ENCODE peak calls at places on chromosomes 6 and 20, in ten cellular contexts. One of them, this sample, is unnamed.

GRCh38 chr6:3281669-3282460 is 23.1 kb downstream of the PSMG4 start:
- DNase-seq in CD4-positive, CD25-positive, alpha-beta regulatory T cell: no peak
- DNase-seq in retina: peak; percentile 47
- DNase-seq in activated CD4-positive, CD25-positive, alpha-beta regulatory T cell treated with anti-CD3 and anti-CD28 coated beads, Interleukin-2, amount 50 U/mL, for 72 hours: no peak
- DNase-seq in activated CD4-positive, alpha-beta T cell treated with anti-CD3 and anti-CD28 coated beads, Interleukin-2, amount 50 U/mL, for 4 hours: no peak
- DNase-seq in transverse colon: peak; percentile 7
- DNase-seq in central memory CD4-positive, alpha-beta T cell: no peak
- DNase-seq in renal cortical epithelial cell: no peak
- DNase-seq in uterus: peak; percentile 12
- DNase-seq in vagina: no peak
- DNase-seq in this sample: no peak

GRCh38 chr20:18742841-18743240 is 70.7 kb upstream of the SCP2D1 start:
- DNase-seq in CD4-positive, CD25-positive, alpha-beta regulatory T cell: no peak
- DNase-seq in retina: no peak
- DNase-seq in activated CD4-positive, CD25-positive, alpha-beta regulatory T cell treated with anti-CD3 and anti-CD28 coated beads, Interleukin-2, amount 50 U/mL, for 72 hours: no peak
- DNase-seq in activated CD4-positive, alpha-beta T cell treated with anti-CD3 and anti-CD28 coated beads, Interleukin-2, amount 50 U/mL, for 4 hours: no peak
- DNase-seq in transverse colon: no peak
- DNase-seq in central memory CD4-positive, alpha-beta T cell: no peak
- DNase-seq in renal cortical epithelial cell: no peak
- DNase-seq in uterus: no peak
- DNase-seq in vagina: no peak
- DNase-seq in this sample: no peak

GRCh38 chr6:31037692-31038091 is 27.4 kb downstream of the MUC22 start:
- DNase-seq in CD4-positive, CD25-positive, alpha-beta regulatory T cell: no peak
- DNase-seq in retina: no peak
- DNase-seq in activated CD4-positive, CD25-positive, alpha-beta regulatory T cell treated with anti-CD3 and anti-CD28 coated beads, Interleukin-2, amount 50 U/mL, for 72 hours: no peak
- DNase-seq in activated CD4-positive, alpha-beta T cell treated with anti-CD3 and anti-CD28 coated beads, Interleukin-2, amount 50 U/mL, for 4 hours: no peak
- DNase-seq in transverse colon: no peak
- DNase-seq in central memory CD4-positive, alpha-beta T cell: no peak
- DNase-seq in renal cortical epithelial cell: peak; percentile 92
- DNase-seq in uterus: no peak
- DNase-seq in vagina: no peak
- DNase-seq in this sample: no peak

GRCh38 chr20:35339007-35339406 is 46.8 kb upstream of the FAM83C start:
- DNase-seq in CD4-positive, CD25-positive, alpha-beta regulatory T cell: no peak
- DNase-seq in retina: no peak
- DNase-seq in activated CD4-positive, CD25-positive, alpha-beta regulatory T cell treated with anti-CD3 and anti-CD28 coated beads, Interleukin-2, amount 50 U/mL, for 72 hours: no peak
- DNase-seq in activated CD4-positive, alpha-beta T cell treated with anti-CD3 and anti-CD28 coated beads, Interleukin-2, amount 50 U/mL, for 4 hours: no peak
- DNase-seq in transverse colon: no peak
- DNase-seq in central memory CD4-positive, alpha-beta T cell: no peak
- DNase-seq in renal cortical epithelial cell: peak; percentile 64
- DNase-seq in uterus: no peak
- DNase-seq in vagina: no peak
- DNase-seq in this sample: no peak

GRCh38 chr6:92050216-92050615 is 1369.1 kb downstream of the EPHA7 start:
- DNase-seq in CD4-positive, CD25-positive, alpha-beta regulatory T cell: no peak
- DNase-seq in retina: no peak
- DNase-seq in activated CD4-positive, CD25-positive, alpha-beta regulatory T cell treated with anti-CD3 and anti-CD28 coated beads, Interleukin-2, amount 50 U/mL, for 72 hours: no peak
- DNase-seq in activated CD4-positive, alpha-beta T cell treated with anti-CD3 and anti-CD28 coated beads, Interleukin-2, amount 50 U/mL, for 4 hours: no peak
- DNase-seq in transverse colon: no peak
- DNase-seq in central memory CD4-positive, alpha-beta T cell: no peak
- DNase-seq in renal cortical epithelial cell: no peak
- DNase-seq in uterus: no peak
- DNase-seq in vagina: no peak
- DNase-seq in this sample: no peak

GRCh38 chr6:44678252-44678935 is 290.9 kb downstream of the CDC5L start:
- DNase-seq in CD4-positive, CD25-positive, alpha-beta regulatory T cell: no peak
- DNase-seq in retina: no peak
- DNase-seq in activated CD4-positive, CD25-positive, alpha-beta regulatory T cell treated with anti-CD3 and anti-CD28 coated beads, Interleukin-2, amount 50 U/mL, for 72 hours: no peak
- DNase-seq in activated CD4-positive, alpha-beta T cell treated with anti-CD3 and anti-CD28 coated beads, Interleukin-2, amount 50 U/mL, for 4 hours: no peak
- DNase-seq in transverse colon: no peak
- DNase-seq in central memory CD4-positive, alpha-beta T cell: no peak
- DNase-seq in renal cortical epithelial cell: no peak
- DNase-seq in uterus: no peak
- DNase-seq in vagina: peak; percentile 76
- DNase-seq in this sample: no peak

GRCh38 chr6:34030831-34031566 is 114.9 kb downstream of the GRM4 start:
- DNase-seq in CD4-positive, CD25-positive, alpha-beta regulatory T cell: no peak
- DNase-seq in retina: no peak
- DNase-seq in activated CD4-positive, CD25-positive, alpha-beta regulatory T cell treated with anti-CD3 and anti-CD28 coated beads, Interleukin-2, amount 50 U/mL, for 72 hours: no peak
- DNase-seq in activated CD4-positive, alpha-beta T cell treated with anti-CD3 and anti-CD28 coated beads, Interleukin-2, amount 50 U/mL, for 4 hours: no peak
- DNase-seq in transverse colon: no peak
- DNase-seq in central memory CD4-positive, alpha-beta T cell: no peak
- DNase-seq in renal cortical epithelial cell: no peak
- DNase-seq in uterus: no peak
- DNase-seq in vagina: no peak
- DNase-seq in this sample: no peak

GRCh38 chr6:2245954-2246863 is 804 bp upstream of the GMDS start:
- DNase-seq in CD4-positive, CD25-positive, alpha-beta regulatory T cell: peak; percentile 43
- DNase-seq in retina: no peak
- DNase-seq in activated CD4-positive, CD25-positive, alpha-beta regulatory T cell treated with anti-CD3 and anti-CD28 coated beads, Interleukin-2, amount 50 U/mL, for 72 hours: peak; percentile 46
- DNase-seq in activated CD4-positive, alpha-beta T cell treated with anti-CD3 and anti-CD28 coated beads, Interleukin-2, amount 50 U/mL, for 4 hours: peak; percentile 37
- DNase-seq in transverse colon: peak; percentile 93
- DNase-seq in central memory CD4-positive, alpha-beta T cell: peak; percentile 24
- DNase-seq in renal cortical epithelial cell: peak; percentile 82
- DNase-seq in uterus: peak; percentile 44
- DNase-seq in vagina: peak; percentile 93
- DNase-seq in this sample: peak; percentile 50

GRCh38 chr20:62906209-62906608 is 20.1 kb downstream of the DIDO1 start:
- DNase-seq in CD4-positive, CD25-positive, alpha-beta regulatory T cell: no peak
- DNase-seq in retina: no peak
- DNase-seq in activated CD4-positive, CD25-positive, alpha-beta regulatory T cell treated with anti-CD3 and anti-CD28 coated beads, Interleukin-2, amount 50 U/mL, for 72 hours: no peak
- DNase-seq in activated CD4-positive, alpha-beta T cell treated with anti-CD3 and anti-CD28 coated beads, Interleukin-2, amount 50 U/mL, for 4 hours: no peak
- DNase-seq in transverse colon: no peak
- DNase-seq in central memory CD4-positive, alpha-beta T cell: no peak
- DNase-seq in renal cortical epithelial cell: no peak
- DNase-seq in uterus: no peak
- DNase-seq in vagina: no peak
- DNase-seq in this sample: no peak

GRCh38 chr20:32506721-32507120 is 78.4 kb downstream of the NOL4L start:
- DNase-seq in CD4-positive, CD25-positive, alpha-beta regulatory T cell: no peak
- DNase-seq in retina: no peak
- DNase-seq in activated CD4-positive, CD25-positive, alpha-beta regulatory T cell treated with anti-CD3 and anti-CD28 coated beads, Interleukin-2, amount 50 U/mL, for 72 hours: no peak
- DNase-seq in activated CD4-positive, alpha-beta T cell treated with anti-CD3 and anti-CD28 coated beads, Interleukin-2, amount 50 U/mL, for 4 hours: no peak
- DNase-seq in transverse colon: no peak
- DNase-seq in central memory CD4-positive, alpha-beta T cell: no peak
- DNase-seq in renal cortical epithelial cell: no peak
- DNase-seq in uterus: no peak
- DNase-seq in vagina: no peak
- DNase-seq in this sample: no peak

GRCh38 chr6:12576389-12576788 is 140.2 kb upstream of the PHACTR1 start:
- DNase-seq in CD4-positive, CD25-positive, alpha-beta regulatory T cell: no peak
- DNase-seq in retina: no peak
- DNase-seq in activated CD4-positive, CD25-positive, alpha-beta regulatory T cell treated with anti-CD3 and anti-CD28 coated beads, Interleukin-2, amount 50 U/mL, for 72 hours: no peak
- DNase-seq in activated CD4-positive, alpha-beta T cell treated with anti-CD3 and anti-CD28 coated beads, Interleukin-2, amount 50 U/mL, for 4 hours: no peak
- DNase-seq in transverse colon: no peak
- DNase-seq in central memory CD4-positive, alpha-beta T cell: no peak
- DNase-seq in renal cortical epithelial cell: peak; percentile 87
- DNase-seq in uterus: no peak
- DNase-seq in vagina: no peak
- DNase-seq in this sample: no peak

GRCh38 chr6:85675030-85675819 is 32.5 kb upstream of the SYNCRIP start:
- DNase-seq in CD4-positive, CD25-positive, alpha-beta regulatory T cell: no peak
- DNase-seq in retina: no peak
- DNase-seq in activated CD4-positive, CD25-positive, alpha-beta regulatory T cell treated with anti-CD3 and anti-CD28 coated beads, Interleukin-2, amount 50 U/mL, for 72 hours: no peak
- DNase-seq in activated CD4-positive, alpha-beta T cell treated with anti-CD3 and anti-CD28 coated beads, Interleukin-2, amount 50 U/mL, for 4 hours: no peak
- DNase-seq in transverse colon: peak; percentile 23
- DNase-seq in central memory CD4-positive, alpha-beta T cell: no peak
- DNase-seq in renal cortical epithelial cell: peak; percentile 66
- DNase-seq in uterus: no peak
- DNase-seq in vagina: no peak
- DNase-seq in this sample: no peak

GRCh38 chr6:39707962-39708683 is 17.1 kb downstream of the KIF6 start:
- DNase-seq in CD4-positive, CD25-positive, alpha-beta regulatory T cell: no peak
- DNase-seq in retina: no peak
- DNase-seq in activated CD4-positive, CD25-positive, alpha-beta regulatory T cell treated with anti-CD3 and anti-CD28 coated beads, Interleukin-2, amount 50 U/mL, for 72 hours: no peak
- DNase-seq in activated CD4-positive, alpha-beta T cell treated with anti-CD3 and anti-CD28 coated beads, Interleukin-2, amount 50 U/mL, for 4 hours: no peak
- DNase-seq in transverse colon: no peak
- DNase-seq in central memory CD4-positive, alpha-beta T cell: no peak
- DNase-seq in renal cortical epithelial cell: peak; percentile 47
- DNase-seq in uterus: no peak
- DNase-seq in vagina: no peak
- DNase-seq in this sample: no peak

GRCh38 chr6:148324297-148325007 is 18.2 kb upstream of the SASH1 start:
- DNase-seq in CD4-positive, CD25-positive, alpha-beta regulatory T cell: no peak
- DNase-seq in retina: no peak
- DNase-seq in activated CD4-positive, CD25-positive, alpha-beta regulatory T cell treated with anti-CD3 and anti-CD28 coated beads, Interleukin-2, amount 50 U/mL, for 72 hours: no peak
- DNase-seq in activated CD4-positive, alpha-beta T cell treated with anti-CD3 and anti-CD28 coated beads, Interleukin-2, amount 50 U/mL, for 4 hours: no peak
- DNase-seq in transverse colon: no peak
- DNase-seq in central memory CD4-positive, alpha-beta T cell: no peak
- DNase-seq in renal cortical epithelial cell: peak; percentile 59
- DNase-seq in uterus: no peak
- DNase-seq in vagina: no peak
- DNase-seq in this sample: no peak

GRCh38 chr20:44247676-44248419 is 740 bp downstream of the GDAP1L1 start:
- DNase-seq in CD4-positive, CD25-positive, alpha-beta regulatory T cell: no peak
- DNase-seq in retina: peak; percentile 73
- DNase-seq in activated CD4-positive, CD25-positive, alpha-beta regulatory T cell treated with anti-CD3 and anti-CD28 coated beads, Interleukin-2, amount 50 U/mL, for 72 hours: no peak
- DNase-seq in activated CD4-positive, alpha-beta T cell treated with anti-CD3 and anti-CD28 coated beads, Interleukin-2, amount 50 U/mL, for 4 hours: no peak
- DNase-seq in transverse colon: no peak
- DNase-seq in central memory CD4-positive, alpha-beta T cell: no peak
- DNase-seq in renal cortical epithelial cell: peak; percentile 7
- DNase-seq in uterus: peak; percentile 19
- DNase-seq in vagina: no peak
- DNase-seq in this sample: peak; percentile 20

GRCh38 chr6:16704706-16705402 is 56.4 kb downstream of the ATXN1 start:
- DNase-seq in CD4-positive, CD25-positive, alpha-beta regulatory T cell: no peak
- DNase-seq in retina: no peak
- DNase-seq in activated CD4-positive, CD25-positive, alpha-beta regulatory T cell treated with anti-CD3 and anti-CD28 coated beads, Interleukin-2, amount 50 U/mL, for 72 hours: peak; percentile 44
- DNase-seq in activated CD4-positive, alpha-beta T cell treated with anti-CD3 and anti-CD28 coated beads, Interleukin-2, amount 50 U/mL, for 4 hours: peak; percentile 49
- DNase-seq in transverse colon: no peak
- DNase-seq in central memory CD4-positive, alpha-beta T cell: no peak
- DNase-seq in renal cortical epithelial cell: peak; percentile 56
- DNase-seq in uterus: no peak
- DNase-seq in vagina: no peak
- DNase-seq in this sample: peak; percentile 73

GRCh38 chr20:17854307-17854903 is 114.2 kb downstream of the SNX5 start:
- DNase-seq in CD4-positive, CD25-positive, alpha-beta regulatory T cell: no peak
- DNase-seq in retina: peak; percentile 34
- DNase-seq in activated CD4-positive, CD25-positive, alpha-beta regulatory T cell treated with anti-CD3 and anti-CD28 coated beads, Interleukin-2, amount 50 U/mL, for 72 hours: no peak
- DNase-seq in activated CD4-positive, alpha-beta T cell treated with anti-CD3 and anti-CD28 coated beads, Interleukin-2, amount 50 U/mL, for 4 hours: no peak
- DNase-seq in transverse colon: peak; percentile 82
- DNase-seq in central memory CD4-positive, alpha-beta T cell: no peak
- DNase-seq in renal cortical epithelial cell: peak; percentile 19
- DNase-seq in uterus: no peak
- DNase-seq in vagina: no peak
- DNase-seq in this sample: no peak

GRCh38 chr6:136921521-136921935 is 573 bp upstream of the SLC35D3 start:
- DNase-seq in CD4-positive, CD25-positive, alpha-beta regulatory T cell: no peak
- DNase-seq in retina: peak; percentile 73
- DNase-seq in activated CD4-positive, CD25-positive, alpha-beta regulatory T cell treated with anti-CD3 and anti-CD28 coated beads, Interleukin-2, amount 50 U/mL, for 72 hours: no peak
- DNase-seq in activated CD4-positive, alpha-beta T cell treated with anti-CD3 and anti-CD28 coated beads, Interleukin-2, amount 50 U/mL, for 4 hours: no peak
- DNase-seq in transverse colon: peak; percentile 25
- DNase-seq in central memory CD4-positive, alpha-beta T cell: no peak
- DNase-seq in renal cortical epithelial cell: no peak
- DNase-seq in uterus: no peak
- DNase-seq in vagina: no peak
- DNase-seq in this sample: no peak

GRCh38 chr20:4814696-4815252 is 93.1 kb downstream of the PRND start:
- DNase-seq in CD4-positive, CD25-positive, alpha-beta regulatory T cell: peak; percentile 68
- DNase-seq in retina: no peak
- DNase-seq in activated CD4-positive, CD25-positive, alpha-beta regulatory T cell treated with anti-CD3 and anti-CD28 coated beads, Interleukin-2, amount 50 U/mL, for 72 hours: peak; percentile 64
- DNase-seq in activated CD4-positive, alpha-beta T cell treated with anti-CD3 and anti-CD28 coated beads, Interleukin-2, amount 50 U/mL, for 4 hours: peak; percentile 78
- DNase-seq in transverse colon: peak; percentile 64
- DNase-seq in central memory CD4-positive, alpha-beta T cell: peak; percentile 85
- DNase-seq in renal cortical epithelial cell: no peak
- DNase-seq in uterus: no peak
- DNase-seq in vagina: no peak
- DNase-seq in this sample: peak; percentile 74

GRCh38 chr6:31401403-31401802 is 2.0 kb upstream of the MICA start:
- DNase-seq in CD4-positive, CD25-positive, alpha-beta regulatory T cell: no peak
- DNase-seq in retina: no peak
- DNase-seq in activated CD4-positive, CD25-positive, alpha-beta regulatory T cell treated with anti-CD3 and anti-CD28 coated beads, Interleukin-2, amount 50 U/mL, for 72 hours: no peak
- DNase-seq in activated CD4-positive, alpha-beta T cell treated with anti-CD3 and anti-CD28 coated beads, Interleukin-2, amount 50 U/mL, for 4 hours: no peak
- DNase-seq in transverse colon: peak; percentile 75
- DNase-seq in central memory CD4-positive, alpha-beta T cell: peak; percentile 16
- DNase-seq in renal cortical epithelial cell: peak; percentile 84
- DNase-seq in uterus: peak; percentile 47
- DNase-seq in vagina: no peak
- DNase-seq in this sample: no peak

GRCh38 chr6:11207199-11207968 is 25.1 kb downstream of the NEDD9 start:
- DNase-seq in CD4-positive, CD25-positive, alpha-beta regulatory T cell: no peak
- DNase-seq in retina: no peak
- DNase-seq in activated CD4-positive, CD25-positive, alpha-beta regulatory T cell treated with anti-CD3 and anti-CD28 coated beads, Interleukin-2, amount 50 U/mL, for 72 hours: no peak
- DNase-seq in activated CD4-positive, alpha-beta T cell treated with anti-CD3 and anti-CD28 coated beads, Interleukin-2, amount 50 U/mL, for 4 hours: no peak
- DNase-seq in transverse colon: peak; percentile 71
- DNase-seq in central memory CD4-positive, alpha-beta T cell: no peak
- DNase-seq in renal cortical epithelial cell: peak; percentile 100
- DNase-seq in uterus: peak; percentile 37
- DNase-seq in vagina: peak; percentile 91
- DNase-seq in this sample: no peak

GRCh38 chr6:104540743-104541142 is 319.0 kb downstream of the HACE1 start:
- DNase-seq in CD4-positive, CD25-positive, alpha-beta regulatory T cell: no peak
- DNase-seq in retina: no peak
- DNase-seq in activated CD4-positive, CD25-positive, alpha-beta regulatory T cell treated with anti-CD3 and anti-CD28 coated beads, Interleukin-2, amount 50 U/mL, for 72 hours: no peak
- DNase-seq in activated CD4-positive, alpha-beta T cell treated with anti-CD3 and anti-CD28 coated beads, Interleukin-2, amount 50 U/mL, for 4 hours: no peak
- DNase-seq in transverse colon: no peak
- DNase-seq in central memory CD4-positive, alpha-beta T cell: no peak
- DNase-seq in renal cortical epithelial cell: peak; percentile 9
- DNase-seq in uterus: no peak
- DNase-seq in vagina: no peak
- DNase-seq in this sample: no peak

GRCh38 chr6:128494440-128494839 is 26.0 kb downstream of the PTPRK start:
- DNase-seq in CD4-positive, CD25-positive, alpha-beta regulatory T cell: no peak
- DNase-seq in retina: no peak
- DNase-seq in activated CD4-positive, CD25-positive, alpha-beta regulatory T cell treated with anti-CD3 and anti-CD28 coated beads, Interleukin-2, amount 50 U/mL, for 72 hours: no peak
- DNase-seq in activated CD4-positive, alpha-beta T cell treated with anti-CD3 and anti-CD28 coated beads, Interleukin-2, amount 50 U/mL, for 4 hours: no peak
- DNase-seq in transverse colon: no peak
- DNase-seq in central memory CD4-positive, alpha-beta T cell: no peak
- DNase-seq in renal cortical epithelial cell: no peak
- DNase-seq in uterus: no peak
- DNase-seq in vagina: no peak
- DNase-seq in this sample: no peak

GRCh38 chr6:21596379-21597242 is 3.1 kb downstream of the SOX4 start:
- DNase-seq in CD4-positive, CD25-positive, alpha-beta regulatory T cell: peak; percentile 11
- DNase-seq in retina: peak; percentile 86
- DNase-seq in activated CD4-positive, CD25-positive, alpha-beta regulatory T cell treated with anti-CD3 and anti-CD28 coated beads, Interleukin-2, amount 50 U/mL, for 72 hours: peak; percentile 31
- DNase-seq in activated CD4-positive, alpha-beta T cell treated with anti-CD3 and anti-CD28 coated beads, Interleukin-2, amount 50 U/mL, for 4 hours: no peak
- DNase-seq in transverse colon: peak; percentile 40
- DNase-seq in central memory CD4-positive, alpha-beta T cell: peak; percentile 7
- DNase-seq in renal cortical epithelial cell: peak; percentile 82
- DNase-seq in uterus: peak; percentile 61
- DNase-seq in vagina: peak; percentile 89
- DNase-seq in this sample: peak; percentile 23

GRCh38 chr6:4844108-4844507 is 67.9 kb downstream of the CDYL start:
- DNase-seq in CD4-positive, CD25-positive, alpha-beta regulatory T cell: no peak
- DNase-seq in retina: no peak
- DNase-seq in activated CD4-positive, CD25-positive, alpha-beta regulatory T cell treated with anti-CD3 and anti-CD28 coated beads, Interleukin-2, amount 50 U/mL, for 72 hours: peak; percentile 37
- DNase-seq in activated CD4-positive, alpha-beta T cell treated with anti-CD3 and anti-CD28 coated beads, Interleukin-2, amount 50 U/mL, for 4 hours: no peak
- DNase-seq in transverse colon: no peak
- DNase-seq in central memory CD4-positive, alpha-beta T cell: no peak
- DNase-seq in renal cortical epithelial cell: no peak
- DNase-seq in uterus: no peak
- DNase-seq in vagina: no peak
- DNase-seq in this sample: peak; percentile 24

GRCh38 chr6:37074053-37074827 is 68.8 kb downstream of the FGD2 start:
- DNase-seq in CD4-positive, CD25-positive, alpha-beta regulatory T cell: no peak
- DNase-seq in retina: no peak
- DNase-seq in activated CD4-positive, CD25-positive, alpha-beta regulatory T cell treated with anti-CD3 and anti-CD28 coated beads, Interleukin-2, amount 50 U/mL, for 72 hours: no peak
- DNase-seq in activated CD4-positive, alpha-beta T cell treated with anti-CD3 and anti-CD28 coated beads, Interleukin-2, amount 50 U/mL, for 4 hours: no peak
- DNase-seq in transverse colon: no peak
- DNase-seq in central memory CD4-positive, alpha-beta T cell: no peak
- DNase-seq in renal cortical epithelial cell: peak; percentile 59
- DNase-seq in uterus: peak; percentile 74
- DNase-seq in vagina: no peak
- DNase-seq in this sample: no peak

GRCh38 chr20:1103751-1104150 is 14.7 kb upstream of the PSMF1 start:
- DNase-seq in CD4-positive, CD25-positive, alpha-beta regulatory T cell: no peak
- DNase-seq in retina: no peak
- DNase-seq in activated CD4-positive, CD25-positive, alpha-beta regulatory T cell treated with anti-CD3 and anti-CD28 coated beads, Interleukin-2, amount 50 U/mL, for 72 hours: no peak
- DNase-seq in activated CD4-positive, alpha-beta T cell treated with anti-CD3 and anti-CD28 coated beads, Interleukin-2, amount 50 U/mL, for 4 hours: no peak
- DNase-seq in transverse colon: no peak
- DNase-seq in central memory CD4-positive, alpha-beta T cell: no peak
- DNase-seq in renal cortical epithelial cell: no peak
- DNase-seq in uterus: no peak
- DNase-seq in vagina: no peak
- DNase-seq in this sample: no peak

GRCh38 chr20:39524371-39524911 is 562.3 kb downstream of the DHX35 start:
- DNase-seq in CD4-positive, CD25-positive, alpha-beta regulatory T cell: no peak
- DNase-seq in retina: no peak
- DNase-seq in activated CD4-positive, CD25-positive, alpha-beta regulatory T cell treated with anti-CD3 and anti-CD28 coated beads, Interleukin-2, amount 50 U/mL, for 72 hours: no peak
- DNase-seq in activated CD4-positive, alpha-beta T cell treated with anti-CD3 and anti-CD28 coated beads, Interleukin-2, amount 50 U/mL, for 4 hours: no peak
- DNase-seq in transverse colon: no peak
- DNase-seq in central memory CD4-positive, alpha-beta T cell: no peak
- DNase-seq in renal cortical epithelial cell: no peak
- DNase-seq in uterus: no peak
- DNase-seq in vagina: no peak
- DNase-seq in this sample: no peak